ENCODE peak calls at places on chromosomes 5 and 9, in six cellular contexts. One of them, this sample, is unnamed.

GRCh38 chr9:133878402-133878801 is 113.7 kb downstream of the VAV2 start:
- DNase-seq in hypothalamus: no peak
- DNase-seq in cardiac fibroblast: no peak
- DNase-seq in CD8-positive, alpha-beta memory T cell: no peak
- DNase-seq in naive thymus-derived CD4-positive, alpha-beta T cell: no peak
- DNase-seq in NB4: no peak
- DNase-seq in this sample: no peak

GRCh38 chr5:179731791-179732411 is 721 bp upstream of the MAML1 start:
- DNase-seq in naive thymus-derived CD4-positive, alpha-beta T cell: no peak
- DNase-seq in CD8-positive, alpha-beta memory T cell: no peak
- DNase-seq in hypothalamus: no peak
- DNase-seq in NB4: peak
- DNase-seq in cardiac fibroblast: peak
- DNase-seq in this sample: peak

GRCh38 chr5:891117-891836 is 1.3 kb downstream of the BRD9 start:
- DNase-seq in CD8-positive, alpha-beta memory T cell: no peak
- DNase-seq in hypothalamus: no peak
- DNase-seq in cardiac fibroblast: peak
- DNase-seq in NB4: peak
- DNase-seq in naive thymus-derived CD4-positive, alpha-beta T cell: no peak
- DNase-seq in this sample: no peak

GRCh38 chr5:68683632-68684035 is 410.2 kb upstream of the SLC30A5 start:
- DNase-seq in NB4: no peak
- DNase-seq in naive thymus-derived CD4-positive, alpha-beta T cell: no peak
- DNase-seq in CD8-positive, alpha-beta memory T cell: no peak
- DNase-seq in hypothalamus: no peak
- DNase-seq in cardiac fibroblast: peak
- DNase-seq in this sample: peak

GRCh38 chr9:83628540-83628939 is 5.6 kb downstream of the IDNK start:
- DNase-seq in NB4: peak
- DNase-seq in cardiac fibroblast: no peak
- DNase-seq in hypothalamus: no peak
- DNase-seq in naive thymus-derived CD4-positive, alpha-beta T cell: no peak
- DNase-seq in CD8-positive, alpha-beta memory T cell: no peak
- DNase-seq in this sample: peak

GRCh38 chr5:119321569-119322311 is 34.1 kb upstream of the TNFAIP8 start:
- DNase-seq in NB4: peak
- DNase-seq in hypothalamus: no peak
- DNase-seq in naive thymus-derived CD4-positive, alpha-beta T cell: no peak
- DNase-seq in cardiac fibroblast: no peak
- DNase-seq in CD8-positive, alpha-beta memory T cell: no peak
- DNase-seq in this sample: no peak

GRCh38 chr5:60196382-60197113 is 303.0 kb upstream of the PDE4D start:
- DNase-seq in naive thymus-derived CD4-positive, alpha-beta T cell: no peak
- DNase-seq in NB4: peak
- DNase-seq in cardiac fibroblast: peak
- DNase-seq in hypothalamus: no peak
- DNase-seq in CD8-positive, alpha-beta memory T cell: no peak
- DNase-seq in this sample: peak

GRCh38 chr9:127968046-127968445 is 12.7 kb downstream of the EEIG1 start:
- DNase-seq in CD8-positive, alpha-beta memory T cell: no peak
- DNase-seq in cardiac fibroblast: no peak
- DNase-seq in hypothalamus: no peak
- DNase-seq in naive thymus-derived CD4-positive, alpha-beta T cell: peak
- DNase-seq in NB4: peak
- DNase-seq in this sample: no peak

GRCh38 chr5:39584921-39585320 is 160.1 kb upstream of the DAB2 start:
- DNase-seq in NB4: no peak
- DNase-seq in hypothalamus: no peak
- DNase-seq in cardiac fibroblast: no peak
- DNase-seq in naive thymus-derived CD4-positive, alpha-beta T cell: no peak
- DNase-seq in CD8-positive, alpha-beta memory T cell: no peak
- DNase-seq in this sample: peak

GRCh38 chr5:218457-219289 is 553 bp downstream of the SDHA start:
- DNase-seq in NB4: peak
- DNase-seq in hypothalamus: no peak
- DNase-seq in naive thymus-derived CD4-positive, alpha-beta T cell: peak
- DNase-seq in CD8-positive, alpha-beta memory T cell: no peak
- DNase-seq in cardiac fibroblast: peak
- DNase-seq in this sample: peak

GRCh38 chr9:5719546-5719945 is 90.6 kb downstream of the RIC1 start:
- DNase-seq in hypothalamus: no peak
- DNase-seq in cardiac fibroblast: no peak
- DNase-seq in CD8-positive, alpha-beta memory T cell: no peak
- DNase-seq in NB4: no peak
- DNase-seq in naive thymus-derived CD4-positive, alpha-beta T cell: no peak
- DNase-seq in this sample: peak

GRCh38 chr5:168818586-168818985 is 239.4 kb upstream of the PANK3 start:
- DNase-seq in CD8-positive, alpha-beta memory T cell: no peak
- DNase-seq in naive thymus-derived CD4-positive, alpha-beta T cell: no peak
- DNase-seq in cardiac fibroblast: no peak
- DNase-seq in hypothalamus: no peak
- DNase-seq in NB4: no peak
- DNase-seq in this sample: no peak

GRCh38 chr5:114989512-114989911 is 180.2 kb downstream of the TRIM36 start:
- DNase-seq in NB4: no peak
- DNase-seq in cardiac fibroblast: no peak
- DNase-seq in CD8-positive, alpha-beta memory T cell: no peak
- DNase-seq in hypothalamus: no peak
- DNase-seq in naive thymus-derived CD4-positive, alpha-beta T cell: no peak
- DNase-seq in this sample: no peak

GRCh38 chr5:28766565-28767158 is 1728.3 kb upstream of the CDH9 start:
- DNase-seq in hypothalamus: no peak
- DNase-seq in CD8-positive, alpha-beta memory T cell: no peak
- DNase-seq in naive thymus-derived CD4-positive, alpha-beta T cell: no peak
- DNase-seq in NB4: peak
- DNase-seq in cardiac fibroblast: peak
- DNase-seq in this sample: peak

GRCh38 chr9:112325600-112325999 is 7.8 kb downstream of the PTBP3 start:
- DNase-seq in NB4: no peak
- DNase-seq in cardiac fibroblast: no peak
- DNase-seq in hypothalamus: no peak
- DNase-seq in naive thymus-derived CD4-positive, alpha-beta T cell: no peak
- DNase-seq in CD8-positive, alpha-beta memory T cell: no peak
- DNase-seq in this sample: no peak

GRCh38 chr5:168217497-168217896 is 73.9 kb upstream of the WWC1 start:
- DNase-seq in NB4: no peak
- DNase-seq in cardiac fibroblast: no peak
- DNase-seq in CD8-positive, alpha-beta memory T cell: no peak
- DNase-seq in naive thymus-derived CD4-positive, alpha-beta T cell: no peak
- DNase-seq in hypothalamus: no peak
- DNase-seq in this sample: no peak

GRCh38 chr5:78025540-78025939 is 249.4 kb upstream of the TBCA start:
- DNase-seq in cardiac fibroblast: no peak
- DNase-seq in CD8-positive, alpha-beta memory T cell: no peak
- DNase-seq in naive thymus-derived CD4-positive, alpha-beta T cell: no peak
- DNase-seq in NB4: no peak
- DNase-seq in hypothalamus: no peak
- DNase-seq in this sample: no peak

GRCh38 chr9:13266172-13266571 is 13.3 kb downstream of the MPDZ start:
- DNase-seq in naive thymus-derived CD4-positive, alpha-beta T cell: no peak
- DNase-seq in CD8-positive, alpha-beta memory T cell: no peak
- DNase-seq in cardiac fibroblast: peak
- DNase-seq in hypothalamus: no peak
- DNase-seq in NB4: no peak
- DNase-seq in this sample: peak

GRCh38 chr5:87268970-87269377 is 1.3 kb downstream of the RASA1 start:
- DNase-seq in NB4: no peak
- DNase-seq in cardiac fibroblast: no peak
- DNase-seq in hypothalamus: no peak
- DNase-seq in naive thymus-derived CD4-positive, alpha-beta T cell: no peak
- DNase-seq in CD8-positive, alpha-beta memory T cell: no peak
- DNase-seq in this sample: no peak

GRCh38 chr9:24118170-24118569 is 292.1 kb upstream of the ELAVL2 start:
- DNase-seq in NB4: no peak
- DNase-seq in hypothalamus: no peak
- DNase-seq in naive thymus-derived CD4-positive, alpha-beta T cell: no peak
- DNase-seq in cardiac fibroblast: no peak
- DNase-seq in CD8-positive, alpha-beta memory T cell: no peak
- DNase-seq in this sample: no peak

GRCh38 chr5:134594797-134595457 is 37.7 kb downstream of the SAR1B start:
- DNase-seq in cardiac fibroblast: no peak
- DNase-seq in hypothalamus: no peak
- DNase-seq in naive thymus-derived CD4-positive, alpha-beta T cell: no peak
- DNase-seq in CD8-positive, alpha-beta memory T cell: no peak
- DNase-seq in NB4: no peak
- DNase-seq in this sample: no peak

GRCh38 chr5:102654559-102655354 is 100.3 kb upstream of the PAM start:
- DNase-seq in naive thymus-derived CD4-positive, alpha-beta T cell: no peak
- DNase-seq in CD8-positive, alpha-beta memory T cell: no peak
- DNase-seq in cardiac fibroblast: no peak
- DNase-seq in NB4: no peak
- DNase-seq in hypothalamus: no peak
- DNase-seq in this sample: no peak

GRCh38 chr9:16154570-16155078 is 601.8 kb downstream of the CCDC171 start:
- DNase-seq in hypothalamus: no peak
- DNase-seq in NB4: peak
- DNase-seq in cardiac fibroblast: no peak
- DNase-seq in naive thymus-derived CD4-positive, alpha-beta T cell: no peak
- DNase-seq in CD8-positive, alpha-beta memory T cell: no peak
- DNase-seq in this sample: no peak

GRCh38 chr9:79917417-79917816 is 345.7 kb downstream of the TLE4 start:
- DNase-seq in cardiac fibroblast: no peak
- DNase-seq in CD8-positive, alpha-beta memory T cell: no peak
- DNase-seq in NB4: no peak
- DNase-seq in hypothalamus: no peak
- DNase-seq in naive thymus-derived CD4-positive, alpha-beta T cell: no peak
- DNase-seq in this sample: no peak

GRCh38 chr5:10747678-10748622 is 13.1 kb downstream of the DAP start:
- DNase-seq in hypothalamus: no peak
- DNase-seq in naive thymus-derived CD4-positive, alpha-beta T cell: no peak
- DNase-seq in cardiac fibroblast: no peak
- DNase-seq in CD8-positive, alpha-beta memory T cell: no peak
- DNase-seq in NB4: no peak
- DNase-seq in this sample: no peak

GRCh38 chr9:81264516-81264915 is 424.8 kb downstream of the TLE1 start:
- DNase-seq in CD8-positive, alpha-beta memory T cell: no peak
- DNase-seq in cardiac fibroblast: peak
- DNase-seq in naive thymus-derived CD4-positive, alpha-beta T cell: no peak
- DNase-seq in hypothalamus: no peak
- DNase-seq in NB4: no peak
- DNase-seq in this sample: peak

GRCh38 chr5:109688647-109688998 is 1.1 kb upstream of the MAN2A1 start:
- DNase-seq in CD8-positive, alpha-beta memory T cell: no peak
- DNase-seq in naive thymus-derived CD4-positive, alpha-beta T cell: no peak
- DNase-seq in hypothalamus: no peak
- DNase-seq in NB4: peak
- DNase-seq in cardiac fibroblast: no peak
- DNase-seq in this sample: peak

GRCh38 chr5:133269707-133270106 is 217.9 kb downstream of the HSPA4 start:
- DNase-seq in cardiac fibroblast: no peak
- DNase-seq in naive thymus-derived CD4-positive, alpha-beta T cell: no peak
- DNase-seq in CD8-positive, alpha-beta memory T cell: no peak
- DNase-seq in hypothalamus: no peak
- DNase-seq in NB4: no peak
- DNase-seq in this sample: no peak

GRCh38 chr5:119860463-119860862 is 231.1 kb downstream of the FAM170A start:
- DNase-seq in NB4: no peak
- DNase-seq in hypothalamus: no peak
- DNase-seq in cardiac fibroblast: no peak
- DNase-seq in naive thymus-derived CD4-positive, alpha-beta T cell: no peak
- DNase-seq in CD8-positive, alpha-beta memory T cell: no peak
- DNase-seq in this sample: no peak

GRCh38 chr5:115858396-115858795 is 16.7 kb downstream of the AP3S1 start:
- DNase-seq in naive thymus-derived CD4-positive, alpha-beta T cell: no peak
- DNase-seq in hypothalamus: no peak
- DNase-seq in NB4: no peak
- DNase-seq in CD8-positive, alpha-beta memory T cell: no peak
- DNase-seq in cardiac fibroblast: no peak
- DNase-seq in this sample: no peak

GRCh38 chr9:133359420-133360175 is 3.2 kb downstream of the SURF2 start:
- DNase-seq in hypothalamus: no peak
- DNase-seq in naive thymus-derived CD4-positive, alpha-beta T cell: no peak
- DNase-seq in NB4: peak
- DNase-seq in CD8-positive, alpha-beta memory T cell: no peak
- DNase-seq in cardiac fibroblast: no peak
- DNase-seq in this sample: peak

GRCh38 chr5:144436007-144436406 is 265.3 kb downstream of the KCTD16 start:
- DNase-seq in cardiac fibroblast: no peak
- DNase-seq in NB4: no peak
- DNase-seq in hypothalamus: no peak
- DNase-seq in naive thymus-derived CD4-positive, alpha-beta T cell: no peak
- DNase-seq in CD8-positive, alpha-beta memory T cell: no peak
- DNase-seq in this sample: no peak

GRCh38 chr5:157366741-157367684 is 93.0 kb upstream of the NIPAL4 start:
- DNase-seq in CD8-positive, alpha-beta memory T cell: no peak
- DNase-seq in NB4: peak
- DNase-seq in hypothalamus: no peak
- DNase-seq in cardiac fibroblast: peak
- DNase-seq in naive thymus-derived CD4-positive, alpha-beta T cell: no peak
- DNase-seq in this sample: peak